ENCODE peak calls at places on chromosomes 5 and 9, in seven cellular contexts. One of them, this sample, is unnamed.

GRCh38 chr9:84667571-84668203 is 1.8 kb upstream of the NTRK2 start:
- DNase-seq in left lung: no peak
- DNase-seq in fibroblast of lung: peak; percentile 26
- DNase-seq in BE2C: no peak
- DNase-seq in adipocyte: peak; percentile 10
- DNase-seq in OCI-LY7: no peak
- DNase-seq in colonic mucosa: peak; percentile 17
- DNase-seq in this sample: no peak

GRCh38 chr9:135960328-135961276 is 571 bp downstream of the UBAC1 start:
- DNase-seq in adipocyte: peak; percentile 70
- DNase-seq in left lung: no peak
- DNase-seq in fibroblast of lung: no peak
- DNase-seq in OCI-LY7: no peak
- DNase-seq in BE2C: no peak
- DNase-seq in colonic mucosa: no peak
- DNase-seq in this sample: no peak

GRCh38 chr9:130451509-130452388 is 7.0 kb downstream of the ASS1 start:
- DNase-seq in left lung: peak; percentile 83
- DNase-seq in colonic mucosa: peak; percentile 91
- DNase-seq in fibroblast of lung: peak; percentile 95
- DNase-seq in BE2C: peak; percentile 95
- DNase-seq in adipocyte: peak; percentile 95
- DNase-seq in OCI-LY7: peak; percentile 16
- DNase-seq in this sample: peak; percentile 89

GRCh38 chr5:141272906-141273305 is 27.7 kb downstream of the PCDHB15 start:
- DNase-seq in fibroblast of lung: no peak
- DNase-seq in adipocyte: no peak
- DNase-seq in OCI-LY7: peak; percentile 23
- DNase-seq in BE2C: peak; percentile 42
- DNase-seq in colonic mucosa: no peak
- DNase-seq in left lung: no peak
- DNase-seq in this sample: no peak

GRCh38 chr5:145965804-145966203 is 29.4 kb downstream of the SH3RF2 start:
- DNase-seq in BE2C: no peak
- DNase-seq in colonic mucosa: no peak
- DNase-seq in left lung: no peak
- DNase-seq in fibroblast of lung: no peak
- DNase-seq in adipocyte: no peak
- DNase-seq in OCI-LY7: no peak
- DNase-seq in this sample: no peak

GRCh38 chr9:127087411-127087810 is 35.0 kb downstream of the ANGPTL2 start:
- DNase-seq in fibroblast of lung: no peak
- DNase-seq in BE2C: no peak
- DNase-seq in colonic mucosa: no peak
- DNase-seq in left lung: no peak
- DNase-seq in adipocyte: no peak
- DNase-seq in OCI-LY7: no peak
- DNase-seq in this sample: no peak

GRCh38 chr9:109652971-109653370 is 127.0 kb upstream of the PALM2AKAP2 start:
- DNase-seq in BE2C: no peak
- DNase-seq in OCI-LY7: no peak
- DNase-seq in fibroblast of lung: peak; percentile 43
- DNase-seq in left lung: no peak
- DNase-seq in adipocyte: peak; percentile 76
- DNase-seq in colonic mucosa: no peak
- DNase-seq in this sample: no peak

GRCh38 chr5:109327572-109327971 is 82.2 kb downstream of the PJA2 start:
- DNase-seq in fibroblast of lung: no peak
- DNase-seq in left lung: no peak
- DNase-seq in colonic mucosa: no peak
- DNase-seq in adipocyte: no peak
- DNase-seq in OCI-LY7: no peak
- DNase-seq in BE2C: no peak
- DNase-seq in this sample: no peak

GRCh38 chr9:34554211-34555001 is 31.6 kb upstream of the ENHO start:
- DNase-seq in OCI-LY7: no peak
- DNase-seq in left lung: peak; percentile 11
- DNase-seq in adipocyte: no peak
- DNase-seq in colonic mucosa: no peak
- DNase-seq in fibroblast of lung: no peak
- DNase-seq in BE2C: peak; percentile 99
- DNase-seq in this sample: no peak

GRCh38 chr5:126182901-126183695 is 240.1 kb upstream of the GRAMD2B start:
- DNase-seq in OCI-LY7: no peak
- DNase-seq in left lung: no peak
- DNase-seq in fibroblast of lung: no peak
- DNase-seq in BE2C: no peak
- DNase-seq in colonic mucosa: no peak
- DNase-seq in adipocyte: no peak
- DNase-seq in this sample: no peak

GRCh38 chr5:119304439-119304838 is 51.4 kb upstream of the TNFAIP8 start:
- DNase-seq in colonic mucosa: no peak
- DNase-seq in fibroblast of lung: no peak
- DNase-seq in BE2C: no peak
- DNase-seq in left lung: no peak
- DNase-seq in adipocyte: no peak
- DNase-seq in OCI-LY7: no peak
- DNase-seq in this sample: no peak

GRCh38 chr5:128551476-128551875 is 13.4 kb upstream of the FBN2 start:
- DNase-seq in colonic mucosa: no peak
- DNase-seq in OCI-LY7: no peak
- DNase-seq in adipocyte: no peak
- DNase-seq in left lung: no peak
- DNase-seq in BE2C: no peak
- DNase-seq in fibroblast of lung: no peak
- DNase-seq in this sample: no peak

GRCh38 chr5:156380846-156381245 is 53.9 kb downstream of the SGCD start:
- DNase-seq in colonic mucosa: no peak
- DNase-seq in fibroblast of lung: peak; percentile 74
- DNase-seq in adipocyte: peak; percentile 88
- DNase-seq in left lung: no peak
- DNase-seq in OCI-LY7: no peak
- DNase-seq in BE2C: no peak
- DNase-seq in this sample: no peak

GRCh38 chr5:102596113-102596512 is 97.3 kb upstream of the SLCO6A1 start:
- DNase-seq in BE2C: no peak
- DNase-seq in colonic mucosa: no peak
- DNase-seq in left lung: no peak
- DNase-seq in OCI-LY7: no peak
- DNase-seq in adipocyte: no peak
- DNase-seq in fibroblast of lung: no peak
- DNase-seq in this sample: no peak

GRCh38 chr9:114465417-114465816 is 39.9 kb downstream of the WHRN start:
- DNase-seq in left lung: no peak
- DNase-seq in BE2C: no peak
- DNase-seq in adipocyte: no peak
- DNase-seq in colonic mucosa: no peak
- DNase-seq in OCI-LY7: no peak
- DNase-seq in fibroblast of lung: no peak
- DNase-seq in this sample: no peak

GRCh38 chr9:107712390-107712789 is 222.8 kb upstream of the KLF4 start:
- DNase-seq in left lung: no peak
- DNase-seq in BE2C: no peak
- DNase-seq in fibroblast of lung: peak; percentile 51
- DNase-seq in colonic mucosa: no peak
- DNase-seq in adipocyte: no peak
- DNase-seq in OCI-LY7: no peak
- DNase-seq in this sample: no peak

GRCh38 chr5:119315516-119315949 is 40.3 kb upstream of the TNFAIP8 start:
- DNase-seq in fibroblast of lung: peak; percentile 26
- DNase-seq in colonic mucosa: no peak
- DNase-seq in adipocyte: no peak
- DNase-seq in OCI-LY7: peak; percentile 81
- DNase-seq in BE2C: no peak
- DNase-seq in left lung: no peak
- DNase-seq in this sample: no peak

GRCh38 chr5:73938280-73938937 is 312.4 kb downstream of the ARHGEF28 start:
- DNase-seq in left lung: no peak
- DNase-seq in adipocyte: peak; percentile 82
- DNase-seq in OCI-LY7: no peak
- DNase-seq in BE2C: no peak
- DNase-seq in colonic mucosa: no peak
- DNase-seq in fibroblast of lung: peak; percentile 91
- DNase-seq in this sample: peak; percentile 80

GRCh38 chr9:78541868-78542267 is 244.9 kb downstream of the PSAT1 start:
- DNase-seq in colonic mucosa: no peak
- DNase-seq in BE2C: no peak
- DNase-seq in adipocyte: no peak
- DNase-seq in OCI-LY7: no peak
- DNase-seq in left lung: no peak
- DNase-seq in fibroblast of lung: no peak
- DNase-seq in this sample: no peak

GRCh38 chr5:73381587-73382411 is 66.8 kb downstream of the FOXD1 start:
- DNase-seq in left lung: no peak
- DNase-seq in OCI-LY7: no peak
- DNase-seq in fibroblast of lung: no peak
- DNase-seq in adipocyte: no peak
- DNase-seq in BE2C: no peak
- DNase-seq in colonic mucosa: no peak
- DNase-seq in this sample: no peak

GRCh38 chr5:178883815-178884430 is 11.8 kb upstream of the ZFP2 start:
- DNase-seq in left lung: no peak
- DNase-seq in colonic mucosa: no peak
- DNase-seq in OCI-LY7: no peak
- DNase-seq in fibroblast of lung: no peak
- DNase-seq in BE2C: no peak
- DNase-seq in adipocyte: no peak
- DNase-seq in this sample: no peak
- H3K9me3 ChIP-seq in left lung: peaks cover 10% of the 10 kb centered on the region
- H3K9me3 ChIP-seq in colonic mucosa: no peaks in the 10 kb centered on the region
- H3K9me3 ChIP-seq in OCI-LY7: peaks cover 39% of the 10 kb centered on the region
- H3K9me3 ChIP-seq in fibroblast of lung: no peaks in the 10 kb centered on the region
- H3K9me3 ChIP-seq in BE2C: peaks cover 2% of the 10 kb centered on the region
- H3K9me3 ChIP-seq in adipocyte: peaks cover 96% of the 10 kb centered on the region
- H3K9me3 ChIP-seq in this sample: peaks cover 32% of the 10 kb centered on the region

DNA sequence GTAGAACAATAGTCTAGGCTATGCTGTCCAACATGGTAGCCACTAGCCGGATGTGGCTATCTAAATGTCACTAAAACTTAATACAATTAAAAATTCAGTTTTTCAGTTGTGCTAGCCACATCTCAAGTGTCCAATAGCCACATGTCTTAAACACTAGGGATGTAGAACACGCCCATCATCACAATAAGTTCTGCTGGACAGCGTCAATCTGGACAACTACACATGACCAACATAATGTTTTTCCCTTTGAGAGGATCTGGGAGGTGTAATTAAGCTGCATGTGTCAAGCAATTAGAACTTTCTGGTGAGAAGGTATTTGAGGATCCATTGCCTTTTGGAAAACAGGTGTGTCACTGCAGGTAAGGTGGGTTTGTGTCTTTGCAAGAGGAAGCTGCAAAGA is 424.6 kb upstream of the WWC1 start:
- DNase-seq in colonic mucosa: no peak
- DNase-seq in left lung: no peak
- DNase-seq in adipocyte: no peak
- DNase-seq in OCI-LY7: no peak
- DNase-seq in BE2C: no peak
- DNase-seq in fibroblast of lung: no peak
- DNase-seq in this sample: no peak
- H3K9me3 ChIP-seq in colonic mucosa: no peaks in the 10 kb centered on the region
- H3K9me3 ChIP-seq in left lung: no peaks in the 10 kb centered on the region
- H3K9me3 ChIP-seq in adipocyte: no peaks in the 10 kb centered on the region
- H3K9me3 ChIP-seq in OCI-LY7: no peaks in the 10 kb centered on the region
- H3K9me3 ChIP-seq in BE2C: no peaks in the 10 kb centered on the region
- H3K9me3 ChIP-seq in fibroblast of lung: no peaks in the 10 kb centered on the region
- H3K9me3 ChIP-seq in this sample: no peaks in the 10 kb centered on the region

DNA sequence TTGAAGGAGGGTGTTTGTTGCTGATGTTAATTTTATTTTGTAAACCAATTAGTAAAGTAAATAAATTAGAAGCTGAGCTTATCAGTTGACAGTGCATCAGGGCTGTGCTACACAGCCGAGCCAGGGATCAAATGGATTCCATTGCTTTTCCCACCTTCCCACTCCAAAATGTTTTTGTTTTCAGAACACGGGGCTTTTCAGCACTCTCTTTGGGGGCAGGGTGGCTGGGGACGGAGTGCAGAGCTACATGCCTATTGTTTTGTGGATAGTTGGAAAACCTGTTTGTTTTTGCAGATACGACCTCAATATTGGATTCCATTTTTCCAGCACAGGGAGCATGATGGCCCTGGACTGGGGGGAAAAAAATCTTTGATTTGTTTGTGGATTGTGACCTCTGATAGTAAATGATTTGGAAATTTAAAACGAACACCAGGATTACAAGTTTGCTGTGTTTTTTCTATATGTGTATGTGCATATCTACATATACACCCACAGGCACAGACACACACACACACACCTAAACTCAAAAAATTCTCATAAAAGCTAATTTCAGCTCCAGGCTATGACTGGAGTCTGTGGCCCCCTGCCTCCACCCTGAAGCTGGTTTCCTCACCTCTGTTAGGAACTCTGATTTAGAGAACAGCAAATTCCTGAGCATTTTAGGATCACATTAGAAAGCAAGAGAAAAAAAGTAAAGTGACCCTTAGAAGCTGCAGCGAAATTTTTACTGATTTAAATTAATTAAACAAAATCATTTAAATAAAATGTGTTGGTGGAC is 371.7 kb upstream of the IRX2 start:
- DNase-seq in fibroblast of lung: no peak
- DNase-seq in BE2C: no peak
- DNase-seq in left lung: no peak
- DNase-seq in OCI-LY7: no peak
- DNase-seq in adipocyte: no peak
- DNase-seq in colonic mucosa: no peak
- DNase-seq in this sample: no peak
- H3K9me3 ChIP-seq in fibroblast of lung: no peaks in the 10 kb centered on the region
- H3K9me3 ChIP-seq in BE2C: no peaks in the 10 kb centered on the region
- H3K9me3 ChIP-seq in left lung: no peaks in the 10 kb centered on the region
- H3K9me3 ChIP-seq in OCI-LY7: no peaks in the 10 kb centered on the region
- H3K9me3 ChIP-seq in adipocyte: no peaks in the 10 kb centered on the region
- H3K9me3 ChIP-seq in colonic mucosa: no peaks in the 10 kb centered on the region
- H3K9me3 ChIP-seq in this sample: peaks cover 54% of the 10 kb centered on the region

GRCh38 chr9:122498883-122499288 is 11.7 kb upstream of the OR1J2 start:
- DNase-seq in OCI-LY7: peak; percentile 47
- DNase-seq in adipocyte: peak; percentile 50
- DNase-seq in left lung: no peak
- DNase-seq in colonic mucosa: no peak
- DNase-seq in fibroblast of lung: peak; percentile 37
- DNase-seq in BE2C: peak; percentile 68
- DNase-seq in this sample: peak; percentile 18
- H3K9me3 ChIP-seq in OCI-LY7: no peaks in the 10 kb centered on the region
- H3K9me3 ChIP-seq in adipocyte: peaks cover 3% of the 10 kb centered on the region
- H3K9me3 ChIP-seq in left lung: no peaks in the 10 kb centered on the region
- H3K9me3 ChIP-seq in colonic mucosa: no peaks in the 10 kb centered on the region
- H3K9me3 ChIP-seq in fibroblast of lung: no peaks in the 10 kb centered on the region
- H3K9me3 ChIP-seq in BE2C: no peaks in the 10 kb centered on the region
- H3K9me3 ChIP-seq in this sample: no peaks in the 10 kb centered on the region

DNA sequence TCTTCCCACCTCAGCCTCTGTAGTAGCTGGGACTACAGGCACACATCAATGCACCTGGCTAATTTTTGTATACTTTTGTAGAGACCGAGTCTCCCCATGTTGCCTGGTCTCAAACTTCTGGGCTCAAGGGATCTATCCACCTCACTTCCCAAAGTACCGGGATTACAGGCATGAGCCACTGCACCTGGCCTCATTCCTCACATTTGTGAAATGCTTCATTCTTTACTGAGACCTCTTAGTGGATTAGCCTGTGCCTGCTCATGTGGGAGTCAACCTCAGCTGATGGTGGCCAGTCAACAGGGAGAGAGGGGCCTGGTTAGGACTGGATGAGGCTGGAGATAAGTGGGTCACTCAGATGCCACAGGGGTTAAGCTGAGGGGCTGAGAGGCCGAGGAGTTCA is 37.3 kb upstream of the CLK4 start:
- DNase-seq in adipocyte: no peak
- DNase-seq in fibroblast of lung: no peak
- DNase-seq in OCI-LY7: no peak
- DNase-seq in BE2C: no peak
- DNase-seq in colonic mucosa: no peak
- DNase-seq in left lung: no peak
- DNase-seq in this sample: no peak
- H3K9me3 ChIP-seq in adipocyte: peaks cover 19% of the 10 kb centered on the region
- H3K9me3 ChIP-seq in fibroblast of lung: no peaks in the 10 kb centered on the region
- H3K9me3 ChIP-seq in OCI-LY7: no peaks in the 10 kb centered on the region
- H3K9me3 ChIP-seq in BE2C: no peaks in the 10 kb centered on the region
- H3K9me3 ChIP-seq in colonic mucosa: no peaks in the 10 kb centered on the region
- H3K9me3 ChIP-seq in left lung: no peaks in the 10 kb centered on the region
- H3K9me3 ChIP-seq in this sample: peaks cover 55% of the 10 kb centered on the region